ENCODE peak calls at places on chromosomes 12 and 14, in eight cellular contexts. H is CD4-positive, alpha-beta T cell; I is A549; B is caudate nucleus; R is activated naive CD4-positive, alpha-beta T cell; S is CD4-positive, CD25-positive, alpha-beta regulatory T cell; F is stimulated activated CD4-positive, alpha-beta T cell treated with anti-CD3 and anti-CD28 coated beads, Interleukin-4, amount 100 ng/mL, for 4 hours; E is Caki2. G is an unnamed sample.

GRCh38 chr12:83796527-83796926 is 1109.8 kb downstream of the TMTC2 start:
- DNase-seq in H (no peak), I (no peak), B (no peak), R (no peak), S (no peak), F (no peak), E (no peak), G (no peak)

GRCh38 chr12:111886662-111887545 is 44.9 kb downstream of the MAPKAPK5 start:
- DNase-seq in H (no peak), I (no peak), B (no peak), R (no peak), S (no peak), F (no peak), E (no peak), G (no peak)

GRCh38 chr14:101070540-101071492 is 167.3 kb upstream of the RTL1 start:
- DNase-seq in H (peak), I (no peak), B (no peak), R (no peak), S (no peak), F (no peak), E (no peak), G (no peak)

GRCh38 chr12:85392508-85392907 is 112.5 kb downstream of the ALX1 start:
- DNase-seq in H (no peak), I (no peak), B (no peak), R (no peak), S (no peak), F (no peak), E (no peak), G (no peak)

GRCh38 chr12:131702573-131702877 is 8.4 kb upstream of the SFSWAP start:
- DNase-seq in H (no peak), I (no peak), B (no peak), R (no peak), S (no peak), F (no peak), E (no peak), G (no peak)

GRCh38 chr14:34926552-34926951 is 51.4 kb upstream of the BAZ1A start:
- DNase-seq in H (no peak), I (no peak), B (no peak), R (no peak), S (no peak), F (no peak), E (no peak), G (no peak)

GRCh38 chr14:65229431-65230286 is 127.3 kb upstream of the MAX start:
- DNase-seq in H (peak), I (no peak), B (no peak), R (no peak), S (no peak), F (peak), E (no peak), G (no peak)

GRCh38 chr12:15846887-15847286 is 35.3 kb upstream of the STRAP start:
- DNase-seq in H (no peak), I (no peak), B (no peak), R (no peak), S (no peak), F (no peak), E (no peak), G (no peak)

GRCh38 chr14:61547186-61548121 is 147.9 kb upstream of the HIF1A start:
- DNase-seq in H (no peak), I (peak), B (no peak), R (no peak), S (no peak), F (no peak), E (no peak), G (no peak)

GRCh38 chr12:52903285-52903854 is 1.5 kb downstream of the KRT8 start:
- DNase-seq in H (peak), I (peak), B (no peak), R (peak), S (peak), F (peak), E (peak), G (no peak)

GRCh38 chr14:69682607-69683263 is 71.3 kb downstream of the SUSD6 start:
- DNase-seq in H (no peak), I (no peak), B (no peak), R (no peak), S (no peak), F (no peak), E (no peak), G (no peak)

GRCh38 chr12:104683831-104684503 is 227.2 kb downstream of the CHST11 start:
- DNase-seq in H (no peak), I (no peak), B (no peak), R (no peak), S (no peak), F (no peak), E (no peak), G (no peak)

GRCh38 chr12:15278816-15279658 is 43.3 kb upstream of the PTPRO start:
- DNase-seq in H (no peak), I (no peak), B (no peak), R (no peak), S (no peak), F (no peak), E (no peak), G (no peak)

GRCh38 chr14:49988080-49988990 is 95.5 kb downstream of the ARF6 start:
- DNase-seq in H (no peak), I (no peak), B (no peak), R (no peak), S (no peak), F (no peak), E (no peak), G (no peak)

GRCh38 chr12:122871851-122872785 is 23.8 kb downstream of the VPS37B start:
- DNase-seq in H (peak), I (peak), B (no peak), R (no peak), S (no peak), F (peak), E (no peak), G (no peak)

GRCh38 chr12:100346660-100347059 is 10.2 kb upstream of the SLC17A8 start:
- DNase-seq in H (no peak), I (no peak), B (no peak), R (no peak), S (no peak), F (no peak), E (no peak), G (no peak)

GRCh38 chr12:3061129-3061857 is 15.9 kb upstream of the TSPAN9 start:
- DNase-seq in H (no peak), I (no peak), B (no peak), R (no peak), S (no peak), F (no peak), E (no peak), G (no peak)

GRCh38 chr12:66297923-66298322 is 4.4 kb upstream of the HELB start:
- DNase-seq in H (no peak), I (no peak), B (no peak), R (no peak), S (no peak), F (no peak), E (no peak), G (no peak)

GRCh38 chr12:106415134-106415533 is 57.6 kb downstream of the POLR3B start:
- DNase-seq in H (no peak), I (no peak), B (no peak), R (no peak), S (no peak), F (no peak), E (peak), G (no peak)

GRCh38 chr14:76644875-76645518 is 116.3 kb upstream of the VASH1 start:
- DNase-seq in H (no peak), I (peak), B (no peak), R (no peak), S (no peak), F (no peak), E (peak), G (no peak)

GRCh38 chr14:39169541-39169900 is 612 bp downstream of the TRAPPC6B start:
- DNase-seq in H (no peak), I (no peak), B (no peak), R (no peak), S (no peak), F (no peak), E (no peak), G (no peak)

GRCh38 chr14:77290705-77291104 is 19.7 kb upstream of the NGB start:
- DNase-seq in H (no peak), I (no peak), B (no peak), R (no peak), S (no peak), F (no peak), E (no peak), G (no peak)

GRCh38 chr14:32594766-32595165 is 265.7 kb downstream of the AKAP6 start:
- DNase-seq in H (no peak), I (no peak), B (no peak), R (no peak), S (no peak), F (no peak), E (no peak), G (no peak)

GRCh38 chr12:52149182-52149641 is 42.6 kb downstream of the KRT80 start:
- DNase-seq in H (no peak), I (no peak), B (no peak), R (no peak), S (no peak), F (no peak), E (peak), G (no peak)

GRCh38 chr12:71626768-71627167 is 36.9 kb downstream of the ZFC3H1 start:
- DNase-seq in H (no peak), I (no peak), B (no peak), R (no peak), S (no peak), F (no peak), E (no peak), G (no peak)

GRCh38 chr14:33916663-33917565 is 34.0 kb downstream of the EGLN3 start:
- DNase-seq in H (no peak), I (peak), B (no peak), R (no peak), S (no peak), F (no peak), E (peak), G (no peak)

GRCh38 chr12:25771062-25771461 is 187.4 kb upstream of the RASSF8 start:
- DNase-seq in H (no peak), I (no peak), B (no peak), R (no peak), S (no peak), F (no peak), E (no peak), G (no peak)

GRCh38 chr14:99174081-99174851 is 97.7 kb downstream of the BCL11B start:
- DNase-seq in H (no peak), I (no peak), B (no peak), R (no peak), S (no peak), F (no peak), E (no peak), G (no peak)

GRCh38 chr14:38199076-38199475 is 8.6 kb upstream of the SSTR1 start:
- DNase-seq in H (no peak), I (no peak), B (no peak), R (no peak), S (no peak), F (no peak), E (no peak), G (no peak)

GRCh38 chr12:19181666-19182426 is 52.3 kb downstream of the PLEKHA5 start:
- DNase-seq in H (no peak), I (no peak), B (no peak), R (no peak), S (no peak), F (no peak), E (no peak), G (no peak)

GRCh38 chr12:78085562-78086182 is 255.0 kb downstream of the NAV3 start:
- DNase-seq in H (no peak), I (no peak), B (no peak), R (no peak), S (no peak), F (no peak), E (no peak), G (no peak)

GRCh38 chr12:75487310-75487709 is 6.8 kb downstream of the GLIPR1 start:
- DNase-seq in H (no peak), I (no peak), B (no peak), R (no peak), S (no peak), F (no peak), E (no peak), G (no peak)

GRCh38 chr12:1688086-1688710 is 2.7 kb upstream of the ADIPOR2 start:
- DNase-seq in H (no peak), I (no peak), B (no peak), R (no peak), S (no peak), F (no peak), E (no peak), G (no peak)

G was measured in Panc1.